ENCODE peak calls at places on chromosomes 4 and X, in ten cellular contexts. F is heart left ventricle; B is gastrocnemius medialis; U is CD8-positive, alpha-beta memory T cell; K is GM23248; L is lower lobe of right lung; S is tibial nerve; I is heart right ventricle; R is CD4-positive, CD25-positive, alpha-beta regulatory T cell; N is transverse colon. P is an unnamed sample.

GRCh38 chr4:27141530-27141929 is 280.9 kb downstream of the STIM2 start:
- DNase-seq in F (no peak), B (no peak), U (no peak), K (no peak), L (no peak), S (no peak), I (no peak), R (no peak), N (no peak), P (no peak)

GRCh38 chr4:147924604-147925412 is 192.9 kb downstream of the ARHGAP10 start:
- DNase-seq in F (no peak), B (no peak), U (no peak), K (peak; percentile 30), L (no peak), S (no peak), I (no peak), R (no peak), N (peak; percentile 32), P (no peak)

GRCh38 chr4:172725581-172725980 is 443.0 kb upstream of the GALNT7 start:
- DNase-seq in F (no peak), B (no peak), U (no peak), K (peak; percentile 72), L (no peak), S (no peak), I (no peak), R (no peak), N (no peak), P (no peak)

GRCh38 chrX:76827672-76828071 is 400.2 kb downstream of the MAGEE1 start:
- DNase-seq in F (no peak), B (no peak), U (no peak), K (no peak), L (no peak), S (no peak), I (no peak), R (no peak), N (no peak), P (no peak)

GRCh38 chr4:98544818-98545399 is 113.5 kb downstream of the TSPAN5 start:
- DNase-seq in F (no peak), B (no peak), U (no peak), K (no peak), L (no peak), S (no peak), I (no peak), R (no peak), N (no peak), P (no peak)

GRCh38 chr4:108644237-108644636 is 6.2 kb upstream of the OSTC start:
- DNase-seq in F (no peak), B (no peak), U (no peak), K (peak; percentile 61), L (no peak), S (no peak), I (no peak), R (no peak), N (no peak), P (no peak)

GRCh38 chr4:161573836-161574235 is 590.0 kb downstream of the FSTL5 start:
- DNase-seq in F (no peak), B (no peak), U (no peak), K (no peak), L (no peak), S (no peak), I (no peak), R (no peak), N (no peak), P (no peak)

GRCh38 chrX:1387141-1387776 is 4.7 kb downstream of the SLC25A6 start:
- DNase-seq in F (peak; percentile 28), B (peak; percentile 10), U (no peak), K (no peak), L (peak; percentile 44), S (no peak), I (no peak), R (no peak), N (no peak), P (no peak)

GRCh38 chr4:172202480-172203076 is 389.4 kb downstream of the GALNTL6 start:
- DNase-seq in F (no peak), B (no peak), U (no peak), K (peak; percentile 51), L (no peak), S (no peak), I (no peak), R (no peak), N (no peak), P (peak; percentile 61)

GRCh38 chr4:170122252-170122651 is 32.5 kb upstream of the AADAT start:
- DNase-seq in F (no peak), B (no peak), U (no peak), K (no peak), L (no peak), S (no peak), I (no peak), R (no peak), N (no peak), P (no peak)

GRCh38 chr4:170128219-170128804 is 38.6 kb upstream of the AADAT start:
- DNase-seq in F (no peak), B (no peak), U (no peak), K (no peak), L (no peak), S (no peak), I (no peak), R (no peak), N (no peak), P (no peak)

GRCh38 chr4:170124391-170124790 is 34.6 kb upstream of the AADAT start:
- DNase-seq in F (no peak), B (no peak), U (no peak), K (no peak), L (no peak), S (no peak), I (no peak), R (no peak), N (no peak), P (no peak)

DNA sequence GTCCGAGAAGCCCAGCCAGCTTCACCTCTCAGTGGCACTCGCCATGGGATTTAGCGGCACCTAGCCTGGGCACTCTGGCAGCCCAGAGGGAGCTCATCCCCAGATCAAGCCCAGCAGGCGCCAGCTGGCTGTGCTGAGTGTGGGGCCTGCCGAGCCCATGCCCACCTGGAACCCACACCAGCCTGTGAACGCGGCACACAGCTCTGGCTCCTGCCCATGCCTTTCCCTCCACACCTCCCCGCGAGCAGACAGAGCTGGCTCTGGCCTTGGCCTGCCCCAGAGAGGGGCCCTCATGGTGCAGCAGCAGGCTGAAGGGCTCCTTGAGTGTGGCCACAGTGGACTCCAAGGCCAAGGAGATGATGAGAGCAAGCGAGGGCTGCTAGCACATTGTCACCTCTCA is 38.0 kb upstream of the AADAT start:
- DNase-seq in F (no peak), B (no peak), U (no peak), K (no peak), L (no peak), S (no peak), I (no peak), R (no peak), N (no peak), P (no peak)
- H3K27ac ChIP-seq in F (no peak overlapping the region), B (no peak overlapping the region), U (no peak overlapping the region), K (no peak overlapping the region), L (no peak overlapping the region), S (no peak overlapping the region), I (no peak overlapping the region), R (no peak overlapping the region), N (no peak overlapping the region), P (no peak overlapping the region)

DNA sequence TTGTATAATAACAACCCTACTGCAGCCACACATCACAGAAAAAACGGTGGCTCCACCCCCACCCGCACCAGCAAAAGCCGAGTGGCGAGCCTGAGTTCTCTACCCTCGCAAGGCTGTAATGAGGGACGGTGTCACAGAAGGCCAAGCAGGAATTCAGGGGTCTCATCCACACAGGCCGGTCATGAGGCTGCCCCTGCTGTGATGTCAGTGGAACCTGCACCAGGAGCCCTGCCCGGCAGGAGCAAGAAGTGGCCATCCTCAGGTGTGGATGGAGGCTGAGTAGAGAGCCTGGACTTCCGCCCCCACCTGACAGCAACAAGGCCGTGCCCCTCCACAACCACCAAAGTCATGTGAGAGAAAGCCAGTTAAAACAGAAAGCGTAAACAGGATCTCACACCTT is 20.6 kb downstream of the LYAR start:
- DNase-seq in F (no peak), B (no peak), U (peak; percentile 38), K (no peak), L (no peak), S (no peak), I (no peak), R (peak; percentile 29), N (peak; percentile 17), P (no peak)
- H3K27ac ChIP-seq in F (peak overlapping the region; percentile 90), B (no peak overlapping the region), U (peak overlapping the region; percentile 100), K (no peak overlapping the region), L (peak overlapping the region; percentile 81), S (no peak overlapping the region), I (no peak overlapping the region), R (peak overlapping the region; percentile 49), N (no peak overlapping the region), P (no peak overlapping the region)

GRCh38 chr4:7645158-7645557 is 210.4 kb upstream of the PSAPL1 start:
- DNase-seq in F (no peak), B (no peak), U (no peak), K (no peak), L (no peak), S (no peak), I (no peak), R (no peak), N (no peak), P (no peak)

GRCh38 chr4:7646384-7647061 is 211.8 kb upstream of the PSAPL1 start:
- DNase-seq in F (no peak), B (no peak), U (no peak), K (peak; percentile 31), L (peak; percentile 43), S (no peak), I (no peak), R (no peak), N (no peak), P (no peak)

GRCh38 chr4:7647932-7648812 is 213.4 kb upstream of the PSAPL1 start:
- DNase-seq in F (peak; percentile 52), B (peak; percentile 18), U (no peak), K (peak; percentile 58), L (no peak), S (no peak), I (no peak), R (no peak), N (no peak), P (no peak)

GRCh38 chr4:7647211-7647931 is 212.6 kb upstream of the PSAPL1 start:
- DNase-seq in F (no peak), B (no peak), U (no peak), K (no peak), L (peak; percentile 24), S (no peak), I (no peak), R (no peak), N (no peak), P (no peak)

GRCh38 chr4:7645956-7646355 is 211.2 kb upstream of the PSAPL1 start:
- DNase-seq in F (no peak), B (no peak), U (no peak), K (no peak), L (peak; percentile 27), S (no peak), I (no peak), R (no peak), N (no peak), P (no peak)
- H3K27ac ChIP-seq in F (no peak overlapping the region), B (no peak overlapping the region), U (peak overlapping the region; percentile 22), K (no peak overlapping the region), L (no peak overlapping the region), S (no peak overlapping the region), I (no peak overlapping the region), R (no peak overlapping the region), N (no peak overlapping the region), P (no peak overlapping the region)

DNA sequence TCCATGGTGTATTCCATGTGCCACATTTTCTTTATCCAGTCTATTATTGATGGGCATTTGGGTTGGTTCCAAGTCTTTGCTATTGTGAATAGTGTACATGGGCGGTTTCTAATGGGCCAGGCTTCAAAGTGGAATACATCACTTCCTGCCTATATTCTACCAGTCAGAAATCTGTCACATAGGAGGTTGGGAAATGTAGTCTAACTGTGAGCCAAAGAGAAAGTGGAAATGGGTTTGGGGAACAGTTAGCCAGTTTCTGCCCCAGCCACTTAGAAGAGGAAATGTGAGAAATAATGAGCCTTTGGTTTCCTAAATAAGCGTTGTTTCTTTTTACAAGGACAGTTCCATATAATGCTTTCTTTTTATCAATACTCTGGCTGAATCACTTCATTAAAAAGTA is 85.1 kb upstream of the AP1S2 start:
- DNase-seq in F (no peak), B (no peak), U (no peak), K (no peak), L (no peak), S (no peak), I (no peak), R (no peak), N (no peak), P (no peak)
- H3K27ac ChIP-seq in F (peak overlapping the region; percentile 3), B (no peak overlapping the region), U (no peak overlapping the region), K (no peak overlapping the region), L (no peak overlapping the region), S (no peak overlapping the region), I (no peak overlapping the region), R (no peak overlapping the region), N (no peak overlapping the region), P (no peak overlapping the region)